ENCODE peak calls at places on chromosomes 11 and 22, in five cellular contexts. One of them, this sample, is unnamed.

GRCh38 chr11:98194611-98195010 is 826.1 kb upstream of the CNTN5 start:
- DNase-seq in heart left ventricle: no peak
- DNase-seq in left ventricle myocardium inferior: no peak
- DNase-seq in SK-N-MC: no peak
- DNase-seq in tibial nerve: no peak
- DNase-seq in this sample: no peak

GRCh38 chr11:5992604-5993251 is 5.9 kb upstream of the OR52L1 start:
- DNase-seq in heart left ventricle: no peak
- DNase-seq in left ventricle myocardium inferior: no peak
- DNase-seq in SK-N-MC: no peak
- DNase-seq in tibial nerve: no peak
- DNase-seq in this sample: no peak

GRCh38 chr11:36374726-36375125 is 78.6 kb downstream of the PRR5L start:
- DNase-seq in heart left ventricle: no peak
- DNase-seq in left ventricle myocardium inferior: no peak
- DNase-seq in SK-N-MC: no peak
- DNase-seq in tibial nerve: no peak
- DNase-seq in this sample: no peak

GRCh38 chr22:27476729-27477128 is 324.8 kb downstream of the MN1 start:
- DNase-seq in heart left ventricle: no peak
- DNase-seq in left ventricle myocardium inferior: no peak
- DNase-seq in SK-N-MC: no peak
- DNase-seq in tibial nerve: no peak
- DNase-seq in this sample: no peak

GRCh38 chr11:91630916-91631673 is 593.5 kb upstream of the FAT3 start:
- DNase-seq in heart left ventricle: no peak
- DNase-seq in left ventricle myocardium inferior: no peak
- DNase-seq in SK-N-MC: no peak
- DNase-seq in tibial nerve: no peak
- DNase-seq in this sample: no peak

GRCh38 chr11:103920449-103920848 is 116.0 kb upstream of the DDI1 start:
- DNase-seq in heart left ventricle: no peak
- DNase-seq in left ventricle myocardium inferior: no peak
- DNase-seq in SK-N-MC: no peak
- DNase-seq in tibial nerve: no peak
- DNase-seq in this sample: no peak

GRCh38 chr22:27798526-27799333 is 2.8 kb downstream of the MN1 start:
- DNase-seq in heart left ventricle: peak
- DNase-seq in left ventricle myocardium inferior: no peak
- DNase-seq in SK-N-MC: no peak
- DNase-seq in tibial nerve: no peak
- DNase-seq in this sample: no peak

GRCh38 chr11:103529217-103529684 is 420.0 kb downstream of the DYNC2H1 start:
- DNase-seq in heart left ventricle: no peak
- DNase-seq in left ventricle myocardium inferior: no peak
- DNase-seq in SK-N-MC: no peak
- DNase-seq in tibial nerve: no peak
- DNase-seq in this sample: no peak

GRCh38 chr11:128476729-128477128 is 110.6 kb downstream of the ETS1 start:
- DNase-seq in heart left ventricle: no peak
- DNase-seq in left ventricle myocardium inferior: no peak
- DNase-seq in SK-N-MC: no peak
- DNase-seq in tibial nerve: no peak
- DNase-seq in this sample: no peak

GRCh38 chr11:67452141-67452952 is at the start of gene GPR152:
- DNase-seq in heart left ventricle: peak
- DNase-seq in left ventricle myocardium inferior: no peak
- DNase-seq in SK-N-MC: no peak
- DNase-seq in tibial nerve: no peak
- DNase-seq in this sample: no peak

GRCh38 chr11:125494987-125495725 is 909 bp downstream of the FEZ1 start:
- DNase-seq in heart left ventricle: peak
- DNase-seq in left ventricle myocardium inferior: peak
- DNase-seq in SK-N-MC: no peak
- DNase-seq in tibial nerve: peak
- DNase-seq in this sample: no peak

GRCh38 chr11:78417175-78417887 is at the start of gene GAB2:
- DNase-seq in heart left ventricle: peak
- DNase-seq in left ventricle myocardium inferior: no peak
- DNase-seq in SK-N-MC: no peak
- DNase-seq in tibial nerve: no peak
- DNase-seq in this sample: peak

GRCh38 chr11:66718320-66718971 is 10.6 kb downstream of the SPTBN2 start:
- DNase-seq in heart left ventricle: no peak
- DNase-seq in left ventricle myocardium inferior: no peak
- DNase-seq in SK-N-MC: no peak
- DNase-seq in tibial nerve: no peak
- DNase-seq in this sample: peak

GRCh38 chr22:48712558-48712957 is 1115.1 kb downstream of the BRD1 start:
- DNase-seq in heart left ventricle: peak
- DNase-seq in left ventricle myocardium inferior: peak
- DNase-seq in SK-N-MC: no peak
- DNase-seq in tibial nerve: no peak
- DNase-seq in this sample: no peak

GRCh38 chr11:80280737-80281136 is 839.9 kb upstream of the TENM4 start:
- DNase-seq in heart left ventricle: no peak
- DNase-seq in left ventricle myocardium inferior: peak
- DNase-seq in SK-N-MC: no peak
- DNase-seq in tibial nerve: peak
- DNase-seq in this sample: no peak

GRCh38 chr22:26702906-26703830 is 45.8 kb downstream of the MIAT start:
- DNase-seq in heart left ventricle: no peak
- DNase-seq in left ventricle myocardium inferior: no peak
- DNase-seq in SK-N-MC: no peak
- DNase-seq in tibial nerve: no peak
- DNase-seq in this sample: no peak

GRCh38 chr11:129386795-129387390 is 11.2 kb downstream of the BARX2 start:
- DNase-seq in heart left ventricle: no peak
- DNase-seq in left ventricle myocardium inferior: no peak
- DNase-seq in SK-N-MC: no peak
- DNase-seq in tibial nerve: no peak
- DNase-seq in this sample: no peak

GRCh38 chr22:50525104-50525958 is at the start of gene SCO2:
- DNase-seq in heart left ventricle: peak
- DNase-seq in left ventricle myocardium inferior: peak
- DNase-seq in SK-N-MC: peak
- DNase-seq in tibial nerve: peak
- DNase-seq in this sample: peak

GRCh38 chr22:35930933-35931332 is 97.7 kb downstream of the RBFOX2 start:
- DNase-seq in heart left ventricle: no peak
- DNase-seq in left ventricle myocardium inferior: no peak
- DNase-seq in SK-N-MC: no peak
- DNase-seq in tibial nerve: peak
- DNase-seq in this sample: no peak

GRCh38 chr11:128496684-128497056 is 90.7 kb downstream of the ETS1 start:
- DNase-seq in heart left ventricle: no peak
- DNase-seq in left ventricle myocardium inferior: no peak
- DNase-seq in SK-N-MC: no peak
- DNase-seq in tibial nerve: no peak
- DNase-seq in this sample: no peak

GRCh38 chr11:92268546-92268945 is 43.9 kb downstream of the FAT3 start:
- DNase-seq in heart left ventricle: no peak
- DNase-seq in left ventricle myocardium inferior: no peak
- DNase-seq in SK-N-MC: no peak
- DNase-seq in tibial nerve: no peak
- DNase-seq in this sample: no peak

GRCh38 chr11:109845437-109845836 is 247.8 kb upstream of the ZC3H12C start:
- DNase-seq in heart left ventricle: no peak
- DNase-seq in left ventricle myocardium inferior: no peak
- DNase-seq in SK-N-MC: no peak
- DNase-seq in tibial nerve: peak
- DNase-seq in this sample: no peak

GRCh38 chr11:131675489-131675888 is 305.1 kb downstream of the NTM start:
- DNase-seq in heart left ventricle: no peak
- DNase-seq in left ventricle myocardium inferior: no peak
- DNase-seq in SK-N-MC: no peak
- DNase-seq in tibial nerve: no peak
- DNase-seq in this sample: no peak

GRCh38 chr11:35177370-35177769 is 38.4 kb downstream of the CD44 start:
- DNase-seq in heart left ventricle: no peak
- DNase-seq in left ventricle myocardium inferior: no peak
- DNase-seq in SK-N-MC: no peak
- DNase-seq in tibial nerve: no peak
- DNase-seq in this sample: no peak

GRCh38 chr22:50730941-50731661 is 6.9 kb upstream of the ACR start:
- DNase-seq in heart left ventricle: peak
- DNase-seq in left ventricle myocardium inferior: peak
- DNase-seq in SK-N-MC: no peak
- DNase-seq in tibial nerve: no peak
- DNase-seq in this sample: no peak

GRCh38 chr11:116901211-116901610 is 63.8 kb upstream of the APOA1 start:
- DNase-seq in heart left ventricle: no peak
- DNase-seq in left ventricle myocardium inferior: peak
- DNase-seq in SK-N-MC: no peak
- DNase-seq in tibial nerve: no peak
- DNase-seq in this sample: no peak

DNA sequence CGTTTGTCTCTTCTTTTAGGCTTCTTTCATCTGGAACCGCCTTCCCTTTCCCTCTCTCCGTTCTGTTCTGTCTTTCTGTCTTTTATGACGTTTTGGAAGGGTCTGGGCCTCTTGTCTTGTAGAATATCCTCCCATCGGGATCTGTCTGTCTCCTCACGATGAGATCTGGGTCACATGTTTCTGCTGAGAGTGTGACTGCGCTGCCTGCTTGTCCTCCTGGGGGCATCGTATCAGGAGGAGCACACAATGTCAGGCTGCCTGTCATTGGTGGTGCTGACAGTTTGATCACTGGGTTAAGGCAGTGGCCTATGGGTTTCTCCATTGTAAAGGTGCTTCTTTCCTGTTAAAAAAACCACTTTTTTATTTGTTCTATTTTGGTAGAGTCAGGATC is 60.4 kb upstream of the PARVG start:
- DNase-seq in heart left ventricle: peak
- DNase-seq in left ventricle myocardium inferior: no peak
- DNase-seq in SK-N-MC: no peak
- DNase-seq in tibial nerve: no peak
- DNase-seq in this sample: no peak
- H3K27ac ChIP-seq in heart left ventricle: no peak
- H3K27ac ChIP-seq in left ventricle myocardium inferior: no peak
- H3K27ac ChIP-seq in SK-N-MC: no peak
- H3K27ac ChIP-seq in tibial nerve: no peak
- H3K27ac ChIP-seq in this sample: no peak

GRCh38 chr11:10377182-10377581 is 72.3 kb downstream of the ADM start:
- DNase-seq in heart left ventricle: no peak
- DNase-seq in left ventricle myocardium inferior: no peak
- DNase-seq in SK-N-MC: no peak
- DNase-seq in tibial nerve: no peak
- DNase-seq in this sample: no peak
- H3K27ac ChIP-seq in heart left ventricle: no peak
- H3K27ac ChIP-seq in left ventricle myocardium inferior: no peak
- H3K27ac ChIP-seq in SK-N-MC: no peak
- H3K27ac ChIP-seq in tibial nerve: no peak
- H3K27ac ChIP-seq in this sample: no peak

GRCh38 chr11:76781861-76782500 is 1.2 kb upstream of the TSKU start:
- DNase-seq in heart left ventricle: no peak
- DNase-seq in left ventricle myocardium inferior: no peak
- DNase-seq in SK-N-MC: no peak
- DNase-seq in tibial nerve: no peak
- DNase-seq in this sample: no peak
- H3K27ac ChIP-seq in heart left ventricle: peak
- H3K27ac ChIP-seq in left ventricle myocardium inferior: peak
- H3K27ac ChIP-seq in SK-N-MC: peak
- H3K27ac ChIP-seq in tibial nerve: peak
- H3K27ac ChIP-seq in this sample: peak

DNA sequence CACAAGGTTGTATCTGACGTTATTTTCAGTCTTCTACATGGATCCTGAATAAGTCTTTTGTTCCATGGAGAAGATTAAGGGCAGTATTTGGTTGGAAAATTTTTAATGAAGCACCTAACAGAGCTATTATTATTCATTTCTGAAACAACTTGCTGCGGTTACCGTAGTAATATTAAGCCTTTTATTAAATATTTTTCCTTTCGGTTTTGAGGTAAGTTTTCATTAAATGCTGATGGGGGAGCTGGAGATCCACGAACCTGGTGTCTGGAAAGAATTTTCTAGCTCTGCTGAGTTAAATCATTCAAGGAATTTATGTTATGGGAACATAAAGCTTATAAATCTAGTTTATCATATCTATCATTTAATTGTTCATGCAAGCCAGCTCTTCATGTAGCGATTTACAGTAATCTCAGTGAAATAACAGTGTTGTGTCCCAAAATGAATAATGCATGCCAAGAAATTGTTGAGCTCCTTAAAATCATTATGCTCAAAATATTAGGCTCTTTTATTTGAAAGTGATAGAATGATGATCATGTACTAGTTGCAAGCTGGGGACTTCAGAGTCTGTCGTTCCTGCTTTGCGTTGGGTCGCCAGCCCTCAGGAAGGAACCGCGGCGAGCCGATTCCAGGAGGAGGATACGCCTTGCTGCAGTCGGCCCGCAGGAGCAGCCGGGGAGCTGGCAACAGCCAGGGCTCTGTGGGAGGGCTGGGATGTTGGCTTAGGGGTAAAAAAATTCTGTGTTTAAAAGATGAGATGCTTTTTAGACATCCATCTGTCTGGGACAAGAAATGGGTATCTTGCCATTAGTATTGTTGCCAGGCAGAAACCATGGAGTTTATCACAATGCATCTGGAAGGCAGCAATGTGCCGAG is 83.1 kb downstream of the TBC1D22A start:
- DNase-seq in heart left ventricle: no peak
- DNase-seq in left ventricle myocardium inferior: no peak
- DNase-seq in SK-N-MC: no peak
- DNase-seq in tibial nerve: no peak
- DNase-seq in this sample: no peak
- H3K27ac ChIP-seq in heart left ventricle: peak
- H3K27ac ChIP-seq in left ventricle myocardium inferior: peak
- H3K27ac ChIP-seq in SK-N-MC: peak
- H3K27ac ChIP-seq in tibial nerve: peak
- H3K27ac ChIP-seq in this sample: no peak

GRCh38 chr22:41442240-41442792 is 4.3 kb downstream of the TOB2 start:
- DNase-seq in heart left ventricle: no peak
- DNase-seq in left ventricle myocardium inferior: no peak
- DNase-seq in SK-N-MC: no peak
- DNase-seq in tibial nerve: no peak
- DNase-seq in this sample: no peak
- H3K27ac ChIP-seq in heart left ventricle: peak
- H3K27ac ChIP-seq in left ventricle myocardium inferior: peak
- H3K27ac ChIP-seq in SK-N-MC: peak
- H3K27ac ChIP-seq in tibial nerve: no peak
- H3K27ac ChIP-seq in this sample: no peak

GRCh38 chr22:39785232-39785631 is 108.3 kb downstream of the ENTHD1 start:
- DNase-seq in heart left ventricle: no peak
- DNase-seq in left ventricle myocardium inferior: no peak
- DNase-seq in SK-N-MC: no peak
- DNase-seq in tibial nerve: no peak
- DNase-seq in this sample: no peak
- H3K27ac ChIP-seq in heart left ventricle: no peak
- H3K27ac ChIP-seq in left ventricle myocardium inferior: no peak
- H3K27ac ChIP-seq in SK-N-MC: no peak
- H3K27ac ChIP-seq in tibial nerve: no peak
- H3K27ac ChIP-seq in this sample: no peak

This sample was measured in right lobe of liver.